ENCODE peak calls at places on chromosomes 7 and 10, in nine cellular contexts. S is GM19239; H is stimulated activated CD4-positive, alpha-beta T cell treated with anti-CD3 and anti-CD28 coated beads, Interleukin-15, amount 100 ng/mL, for 24 hours; O is amygdala; V is stimulated activated CD8-positive, alpha-beta memory T cell treated with anti-CD3 and anti-CD28 coated beads, Interleukin-7, amount 100 ng/mL, for 1 hour; C is choroid plexus epithelial cell; E is GM23338; X is activated CD4-positive, CD25-positive, alpha-beta regulatory T cell; L is CD4-positive, alpha-beta T cell. B is an unnamed sample.

GRCh38 chr10:1183033-1183396 is 126.8 kb downstream of the WDR37 start:
- DNase-seq in S (no peak), H (no peak), O (no peak), V (no peak), C (no peak), E (no peak), X (no peak), L (no peak), B (no peak)

GRCh38 chr10:3825862-3826351 is 40.9 kb upstream of the KLF6 start:
- DNase-seq in S (no peak), H (no peak), O (no peak), V (no peak), C (no peak), E (no peak), X (no peak), L (no peak), B (no peak)

GRCh38 chr10:24272374-24272773 is 63.4 kb downstream of the KIAA1217 start:
- DNase-seq in S (no peak), H (no peak), O (no peak), V (no peak), C (peak), E (peak), X (no peak), L (no peak), B (no peak)

GRCh38 chr7:31099451-31100444 is 47.6 kb downstream of the ADCYAP1R1 start:
- DNase-seq in S (no peak), H (no peak), O (no peak), V (no peak), C (no peak), E (no peak), X (no peak), L (no peak), B (no peak)

GRCh38 chr7:158371856-158372255 is 215.8 kb downstream of the PTPRN2 start:
- DNase-seq in S (no peak), H (no peak), O (no peak), V (no peak), C (no peak), E (no peak), X (no peak), L (no peak), B (no peak)

GRCh38 chr10:73788864-73789658 is 3.7 kb downstream of the ZSWIM8 start:
- DNase-seq in S (no peak), H (no peak), O (no peak), V (no peak), C (no peak), E (no peak), X (no peak), L (no peak), B (no peak)

GRCh38 chr10:100728928-100729876 is 16.2 kb upstream of the PAX2 start:
- DNase-seq in S (no peak), H (peak), O (no peak), V (no peak), C (peak), E (peak), X (no peak), L (no peak), B (no peak)

GRCh38 chr10:4767033-4767814 is 58.8 kb upstream of the AKR1E2 start:
- DNase-seq in S (no peak), H (no peak), O (no peak), V (no peak), C (peak), E (peak), X (no peak), L (no peak), B (no peak)

GRCh38 chr7:38703093-38703492 is 71.9 kb upstream of the AMPH start:
- DNase-seq in S (no peak), H (no peak), O (no peak), V (no peak), C (no peak), E (no peak), X (no peak), L (no peak), B (no peak)

GRCh38 chr7:114413741-114414140 is 874 bp upstream of the FOXP2 start:
- DNase-seq in S (no peak), H (no peak), O (no peak), V (no peak), C (no peak), E (no peak), X (no peak), L (no peak), B (no peak)

GRCh38 chr7:76396039-76396732 is 13.3 kb downstream of the SSC4D start:
- DNase-seq in S (no peak), H (no peak), O (peak), V (no peak), C (peak), E (peak), X (no peak), L (no peak), B (no peak)

GRCh38 chr7:137715546-137715945 is 131.2 kb downstream of the DGKI start:
- DNase-seq in S (no peak), H (no peak), O (no peak), V (no peak), C (peak), E (no peak), X (no peak), L (no peak), B (no peak)

GRCh38 chr10:126628746-126629145 is 41.7 kb downstream of the C10orf90 start:
- DNase-seq in S (no peak), H (no peak), O (peak), V (no peak), C (no peak), E (no peak), X (no peak), L (no peak), B (no peak)

GRCh38 chr7:129089521-129090212 is 34.8 kb upstream of the TNPO3 start:
- DNase-seq in S (no peak), H (no peak), O (no peak), V (no peak), C (no peak), E (no peak), X (no peak), L (no peak), B (no peak)

GRCh38 chr7:127447326-127447945 is 54.9 kb upstream of the ZNF800 start:
- DNase-seq in S (peak), H (peak), O (no peak), V (peak), C (peak), E (peak), X (no peak), L (peak), B (peak)

GRCh38 chr7:136256491-136256890 is 279.3 kb upstream of the MTPN start:
- DNase-seq in S (no peak), H (no peak), O (no peak), V (no peak), C (no peak), E (no peak), X (no peak), L (no peak), B (no peak)

GRCh38 chr7:98232276-98232585 is 19.8 kb downstream of the TECPR1 start:
- DNase-seq in S (no peak), H (no peak), O (no peak), V (no peak), C (no peak), E (no peak), X (no peak), L (no peak), B (no peak)

GRCh38 chr10:22386396-22386928 is 41.2 kb downstream of the SPAG6 start:
- DNase-seq in S (no peak), H (no peak), O (no peak), V (no peak), C (no peak), E (no peak), X (no peak), L (no peak), B (no peak)

GRCh38 chr10:86168256-86168655 is 198.3 kb downstream of the GRID1 start:
- DNase-seq in S (no peak), H (no peak), O (no peak), V (no peak), C (no peak), E (no peak), X (no peak), L (peak), B (no peak)

GRCh38 chr7:604884-605531 is 85.4 kb upstream of the PDGFA start:
- DNase-seq in S (no peak), H (peak), O (no peak), V (no peak), C (peak), E (no peak), X (no peak), L (no peak), B (no peak)

GRCh38 chr10:105857284-105858264 is 1216.5 kb downstream of the SORCS3 start:
- DNase-seq in S (no peak), H (no peak), O (no peak), V (no peak), C (no peak), E (no peak), X (no peak), L (no peak), B (no peak)